ENCODE peak calls at places on chromosomes 11 and 22, in seven cellular contexts. W is WTC11; L is kidney epithelial cell; K is adipocyte; G is psoas muscle; Z is activated T-helper 9 cell treated with anti-CD3 and anti-CD28 coated beads, Interleukin-2, amount 50 U/mL, for 16 hours; D is caudate nucleus. J is an unnamed sample.

GRCh38 chr11:75468534-75469340 is 35.7 kb upstream of the KLHL35 start:
- DNase-seq in Z (no peak), L (no peak), K (peak; percentile 36), D (no peak), G (peak; percentile 84), W (no peak), J (no peak)

GRCh38 chr11:78406568-78407196 is 10.9 kb downstream of the GAB2 start:
- DNase-seq in W (no peak), K (no peak), D (no peak), Z (no peak), L (peak; percentile 44), G (no peak), J (no peak)

GRCh38 chr22:46619830-46620501 is at the start of gene GRAMD4:
- DNase-seq in Z (no peak), W (no peak), G (peak; percentile 79), K (no peak), L (no peak), D (peak; percentile 25), J (no peak)

GRCh38 chr11:109015283-109015682 is 350.4 kb downstream of the DDX10 start:
- DNase-seq in D (no peak), G (no peak), K (peak; percentile 68), L (peak; percentile 18), Z (no peak), W (no peak), J (no peak)

GRCh38 chr11:77377734-77378133 is 76.2 kb upstream of the GDPD4 start:
- DNase-seq in Z (no peak), L (no peak), G (no peak), K (no peak), D (no peak), W (no peak), J (no peak)

GRCh38 chr11:122207505-122207904 is 91.5 kb upstream of the BLID start:
- DNase-seq in G (no peak), D (no peak), W (no peak), Z (no peak), L (no peak), K (peak; percentile 86), J (no peak)

GRCh38 chr11:68575025-68575665 is 109.2 kb upstream of the GAL start:
- DNase-seq in G (no peak), D (no peak), W (no peak), Z (no peak), L (no peak), K (peak; percentile 12), J (no peak)

GRCh38 chr11:61007971-61008896 is 36.8 kb downstream of the CD6 start:
- DNase-seq in D (no peak), W (peak; percentile 93), L (no peak), K (no peak), Z (no peak), G (no peak), J (no peak)

GRCh38 chr22:26851125-26851524 is 193.7 kb downstream of the MIAT start:
- DNase-seq in K (no peak), W (no peak), Z (no peak), G (no peak), L (no peak), D (no peak), J (no peak)

GRCh38 chr22:43625242-43625641 is 186.9 kb downstream of the EFCAB6 start:
- DNase-seq in G (no peak), Z (no peak), D (no peak), K (no peak), W (no peak), L (no peak), J (no peak)

GRCh38 chr11:69883292-69884255 is 64.4 kb upstream of the FGF3 start:
- DNase-seq in Z (no peak), D (no peak), W (no peak), G (no peak), L (no peak), K (no peak), J (no peak)

GRCh38 chr11:2140411-2141400 is 1.5 kb upstream of the IGF2 start:
- DNase-seq in Z (no peak), L (no peak), W (peak; percentile 55), K (peak; percentile 58), G (peak; percentile 44), D (no peak), J (no peak)

GRCh38 chr22:27507935-27508504 is 293.5 kb downstream of the MN1 start:
- DNase-seq in L (no peak), Z (no peak), W (no peak), K (no peak), G (no peak), D (no peak), J (no peak)

GRCh38 chr11:94104734-94105133 is 23.9 kb upstream of the PANX1 start:
- DNase-seq in G (no peak), D (no peak), L (no peak), W (no peak), K (no peak), Z (no peak), J (no peak)

GRCh38 chr11:18066626-18067025 is 20.6 kb upstream of the TPH1 start:
- DNase-seq in K (no peak), L (no peak), G (no peak), W (no peak), D (no peak), Z (no peak), J (no peak)

GRCh38 chr22:37209140-37209845 is 3.0 kb downstream of the SSTR3 start:
- DNase-seq in D (no peak), K (no peak), Z (no peak), L (no peak), W (no peak), G (peak; percentile 13), J (no peak)

GRCh38 chr11:47003180-47003877 is 66.8 kb downstream of the CSTPP1 start:
- DNase-seq in D (no peak), Z (no peak), K (no peak), W (no peak), L (no peak), G (no peak), J (no peak)

GRCh38 chr11:45771942-45772522 is 32.9 kb upstream of the SLC35C1 start:
- DNase-seq in W (peak; percentile 92), K (peak; percentile 94), Z (peak; percentile 79), G (peak; percentile 93), D (peak; percentile 61), L (peak; percentile 21), J (no peak)

J was measured in SK-N-MC.